ENCODE peak calls at places on chromosomes 6 and 20, in four cellular contexts. N, E, D and O are unnamed samples.

GRCh38 chr6:133609404-133610270 is 279.3 kb upstream of the TCF21 start:
- DNase-seq in N (no peak), E (peak), D (no peak), O (no peak)

GRCh38 chr6:86079938-86080337 is 437.3 kb upstream of the SYNCRIP start:
- DNase-seq in N (no peak), E (no peak), D (no peak), O (no peak)

GRCh38 chr6:35448191-35448590 is 3.9 kb upstream of the FANCE start:
- DNase-seq in N (no peak), E (no peak), D (no peak), O (no peak)

GRCh38 chr20:17637413-17637780 is 44.6 kb downstream of the RRBP1 start:
- DNase-seq in N (no peak), E (no peak), D (no peak), O (no peak)

GRCh38 chr6:17863971-17864754 is 123.3 kb downstream of the KIF13A start:
- DNase-seq in N (no peak), E (peak), D (no peak), O (no peak)

GRCh38 chr6:89597988-89598387 is 40.6 kb downstream of the LYRM2 start:
- DNase-seq in N (no peak), E (no peak), D (no peak), O (peak)

GRCh38 chr6:138593100-138593877 is 94.0 kb upstream of the NHSL1 start:
- DNase-seq in N (no peak), E (peak), D (peak), O (peak)

GRCh38 chr6:3281669-3282460 is 23.1 kb downstream of the PSMG4 start:
- DNase-seq in N (peak), E (no peak), D (no peak), O (no peak)

GRCh38 chr20:53872081-53872541 is 198.3 kb downstream of the BCAS1 start:
- DNase-seq in N (no peak), E (no peak), D (no peak), O (no peak)

GRCh38 chr6:30955367-30956042 is 14.7 kb downstream of the MUCL3 start:
- DNase-seq in N (peak), E (no peak), D (peak), O (no peak)

GRCh38 chr6:163460307-163460782 is 45.8 kb downstream of the QKI start:
- DNase-seq in N (no peak), E (no peak), D (peak), O (no peak)

GRCh38 chr20:49616154-49617007 is 48.4 kb upstream of the PTGIS start:
- DNase-seq in N (no peak), E (no peak), D (no peak), O (no peak)

GRCh38 chr20:34017610-34018009 is 23.9 kb downstream of the RALY start:
- DNase-seq in N (no peak), E (no peak), D (no peak), O (no peak)

DNA sequence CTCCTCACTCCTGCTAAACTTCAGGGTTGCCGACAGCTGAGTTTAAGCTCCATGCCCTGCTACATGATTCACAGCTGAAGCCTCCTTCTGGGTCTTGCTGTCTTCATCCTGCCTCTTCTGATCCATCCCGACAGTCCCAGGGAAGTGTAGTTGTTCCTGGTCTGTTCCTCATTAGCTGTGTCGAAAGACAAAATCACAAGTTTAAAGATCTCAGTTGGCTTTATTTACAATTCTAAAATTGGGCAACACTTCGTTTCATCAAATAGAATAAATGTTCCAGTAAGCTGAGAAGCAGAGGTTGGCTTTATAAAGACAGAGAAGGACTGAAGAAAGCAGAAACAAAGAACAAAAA is 4.1 kb upstream of the SLC2A10 start:
- DNase-seq in N (no peak), E (no peak), D (no peak), O (no peak)
- H3K27ac ChIP-seq in N (no peak), E (no peak), D (no peak), O (peak)

GRCh38 chr6:43865947-43866346 is 95.9 kb downstream of the VEGFA start:
- DNase-seq in N (no peak), E (no peak), D (no peak), O (no peak)

GRCh38 chr6:43869091-43869710 is 99.2 kb downstream of the VEGFA start:
- DNase-seq in N (no peak), E (no peak), D (no peak), O (no peak)

GRCh38 chr6:43868467-43868866 is 98.5 kb downstream of the VEGFA start:
- DNase-seq in N (no peak), E (no peak), D (no peak), O (no peak)

GRCh38 chr6:43865086-43865485 is 95.1 kb downstream of the VEGFA start:
- DNase-seq in N (no peak), E (no peak), D (no peak), O (no peak)

GRCh38 chr6:43867246-43867645 is 97.2 kb downstream of the VEGFA start:
- DNase-seq in N (no peak), E (no peak), D (no peak), O (no peak)
- TF ChIP-seq CTCF in N (no peak), E (no peak), D (no peak), O (no peak)

GRCh38 chr20:1330075-1330830 is 1.3 kb upstream of the SDCBP2 start:
- DNase-seq in N (no peak), E (no peak), D (peak), O (peak)

GRCh38 chr20:1328680-1329330 is at the start of gene SDCBP2:
- DNase-seq in N (no peak), E (peak), D (no peak), O (no peak)

GRCh38 chr20:1326031-1326930 is 2.7 kb downstream of the SDCBP2 start:
- DNase-seq in N (no peak), E (no peak), D (no peak), O (no peak)

GRCh38 chr20:1327241-1327653 is 1.7 kb downstream of the SDCBP2 start:
- DNase-seq in N (peak), E (no peak), D (no peak), O (no peak)

GRCh38 chr20:1327827-1328679 is 886 bp downstream of the SDCBP2 start:
- DNase-seq in N (no peak), E (no peak), D (no peak), O (no peak)
- H3K4me3 ChIP-seq in N (no peak), E (no peak), D (peak), O (no peak)

DNA sequence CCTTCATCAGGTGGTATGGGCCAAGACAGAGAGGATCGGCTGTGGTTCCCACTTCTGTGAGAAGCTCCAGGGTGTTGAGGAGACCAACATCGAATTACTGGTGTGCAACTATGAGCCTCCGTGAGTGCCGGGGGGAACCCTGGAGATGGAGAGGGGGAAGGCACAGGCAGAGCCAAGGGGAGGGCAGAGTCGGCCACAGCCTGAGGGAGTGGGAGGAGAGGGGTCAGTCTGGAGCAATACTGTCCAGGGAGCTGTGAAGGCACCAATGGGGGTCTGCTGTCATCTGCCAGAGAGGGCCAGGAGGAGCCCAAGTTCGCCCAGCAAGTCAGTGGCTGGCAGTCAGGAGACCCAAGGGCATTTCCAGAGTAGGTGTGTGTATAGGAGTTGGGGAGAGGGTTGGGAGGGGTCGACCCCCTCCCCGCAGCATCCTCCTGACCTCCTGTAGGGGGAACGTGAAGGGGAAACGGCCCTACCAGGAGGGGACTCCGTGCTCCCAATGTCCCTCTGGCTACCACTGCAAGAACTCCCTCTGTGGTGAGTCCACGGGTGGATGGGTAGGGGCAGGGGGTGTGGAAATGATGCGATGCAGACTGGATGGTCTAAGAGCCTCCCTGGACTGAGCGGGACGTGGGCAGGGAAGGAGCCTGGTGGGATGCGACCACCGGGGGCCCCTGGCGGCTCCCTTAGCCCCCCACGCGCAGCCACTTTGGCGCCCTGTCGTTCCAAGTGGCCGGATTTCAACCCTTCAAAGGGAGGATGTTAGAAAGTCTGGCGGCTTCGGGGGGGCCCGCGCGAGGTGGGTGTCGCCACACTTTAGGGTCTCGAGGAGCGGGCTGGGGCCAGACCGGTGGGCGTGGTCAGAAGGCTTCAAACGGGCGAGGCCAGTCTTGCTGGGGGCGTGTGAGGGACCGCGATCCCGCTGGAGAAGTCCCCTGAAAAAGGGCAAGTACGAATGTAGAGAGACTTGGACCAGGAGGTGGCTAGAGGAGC is 7.2 kb downstream of the PI16 start:
- DNase-seq in N (no peak), E (no peak), D (no peak), O (no peak)
- H3K27ac ChIP-seq in N (no peak), E (no peak), D (no peak), O (no peak)